ENCODE peak calls at places on chromosomes 6 and 20, in ten cellular contexts. O is progenitor cell of endocrine pancreas; L is heart right ventricle; N is neural crest cell; M is NCI-H1092; X is effector CD4-positive, alpha-beta T cell; C is left ventricle myocardium superior; Q is activated CD4-positive, CD25-positive, alpha-beta regulatory T cell; W is IMR-90; B is stimulated activated CD4-positive, alpha-beta T cell treated with anti-CD3 and anti-CD28 coated beads, Interleukin-1b, Interleukin-23, amount 100 ng/mL, for 1 hour. E is an unnamed sample.

GRCh38 chr6:89483111-89483720 is 50.3 kb downstream of the ANKRD6 start:
- DNase-seq in X (no peak), O (no peak), M (no peak), N (peak; percentile 52), W (no peak), C (peak; percentile 52), B (no peak), L (peak; percentile 39), Q (no peak), E (no peak)

GRCh38 chr6:4790158-4790899 is 14.1 kb downstream of the CDYL start:
- DNase-seq in Q (no peak), W (no peak), M (no peak), L (no peak), N (no peak), C (no peak), X (no peak), B (no peak), O (no peak), E (no peak)

GRCh38 chr20:1277529-1278322 is 11.6 kb downstream of the SNPH start:
- DNase-seq in L (no peak), M (no peak), B (no peak), X (no peak), O (no peak), C (no peak), N (no peak), W (no peak), Q (no peak), E (no peak)

GRCh38 chr6:41331401-41332150 is 3.8 kb upstream of the NCR2 start:
- DNase-seq in M (no peak), W (no peak), X (no peak), B (no peak), N (no peak), C (no peak), L (no peak), Q (no peak), O (no peak), E (no peak)

GRCh38 chr6:54647301-54647664 is 199.3 kb upstream of the FAM83B start:
- DNase-seq in X (no peak), L (no peak), N (no peak), O (no peak), C (no peak), Q (no peak), B (no peak), M (no peak), W (no peak), E (no peak)

GRCh38 chr20:41172296-41173140 is 35.2 kb downstream of the PLCG1 start:
- DNase-seq in C (peak; percentile 41), N (no peak), L (peak; percentile 14), Q (no peak), M (no peak), O (no peak), W (no peak), B (no peak), X (no peak), E (no peak)

GRCh38 chr6:122008105-122009100 is 391.0 kb upstream of the HSF2 start:
- DNase-seq in B (no peak), M (no peak), L (peak; percentile 66), N (no peak), Q (no peak), W (peak; percentile 42), X (no peak), C (peak; percentile 50), O (no peak), E (no peak)

GRCh38 chr20:61750093-61750492 is 315.6 kb downstream of the TAF4 start:
- DNase-seq in C (no peak), O (no peak), N (no peak), L (no peak), Q (no peak), B (no peak), M (no peak), W (no peak), X (no peak), E (no peak)

GRCh38 chr6:104218132-104218531 is 641.6 kb downstream of the HACE1 start:
- DNase-seq in W (no peak), Q (no peak), O (no peak), N (no peak), L (no peak), X (no peak), C (no peak), M (no peak), B (no peak), E (peak; percentile 50)

GRCh38 chr20:3935956-3936340 is 46.8 kb downstream of the PANK2 start:
- DNase-seq in Q (no peak), W (no peak), B (no peak), X (no peak), O (no peak), M (no peak), L (no peak), N (no peak), C (no peak), E (no peak)

GRCh38 chr6:135323202-135323668 is 142.1 kb downstream of the MYB start:
- DNase-seq in O (no peak), M (no peak), X (no peak), L (no peak), N (no peak), C (no peak), W (no peak), B (no peak), Q (no peak), E (no peak)

GRCh38 chr6:2896741-2897140 is 6.4 kb downstream of the SERPINB9 start:
- DNase-seq in X (no peak), Q (no peak), C (no peak), N (no peak), W (no peak), L (no peak), B (no peak), M (no peak), O (no peak), E (no peak)

GRCh38 chr6:26087284-26088115 is at the start of gene HFE:
- DNase-seq in B (no peak), L (peak; percentile 65), X (peak; percentile 12), W (peak; percentile 68), M (no peak), Q (no peak), O (peak; percentile 16), N (peak; percentile 21), C (peak; percentile 78), E (peak; percentile 64)

GRCh38 chr20:45995213-45996097 is 13.3 kb upstream of the MMP9 start:
- DNase-seq in N (no peak), W (no peak), O (no peak), X (no peak), L (no peak), M (no peak), C (no peak), B (no peak), Q (no peak), E (no peak)

GRCh38 chr6:133964702-133965101 is 11.7 kb downstream of the TBPL1 start:
- DNase-seq in M (no peak), X (no peak), O (no peak), N (no peak), Q (no peak), L (no peak), C (no peak), B (no peak), W (no peak), E (no peak)

GRCh38 chr6:96150431-96150830 is 134.7 kb downstream of the FUT9 start:
- DNase-seq in Q (no peak), X (no peak), N (no peak), L (no peak), O (no peak), B (no peak), W (no peak), C (no peak), M (no peak), E (no peak)

GRCh38 chr20:51985013-51985415 is 182.7 kb upstream of the SALL4 start:
- DNase-seq in N (no peak), L (peak; percentile 9), C (no peak), X (no peak), B (no peak), W (peak; percentile 96), M (no peak), O (no peak), Q (no peak), E (peak; percentile 97)

GRCh38 chr20:6120491-6120988 is 2.3 kb downstream of the FERMT1 start:
- DNase-seq in X (no peak), O (no peak), C (no peak), Q (no peak), B (no peak), N (no peak), W (no peak), L (no peak), M (no peak), E (no peak)

E was measured in iris pigment epithelial cell.